ENCODE peak calls at places on chromosomes 1 and 21, in seven cellular contexts. R is stimulated activated CD4-positive, alpha-beta T cell treated with anti-CD3 and anti-CD28 coated beads, Interleukin-4, amount 100 ng/mL, for 48 hours; Q is RWPE2; S is mucosa of gallbladder; K is NCI-H2171 treated with DMSO at 0.1 percent for 48 hours; B is GM10248; H is foreskin fibroblast. T is an unnamed sample.

GRCh38 chr1:56448937-56449336 is 130.4 kb downstream of the PLPP3 start:
- DNase-seq in K (no peak), B (no peak), H (peak; percentile 44), S (no peak), Q (no peak), R (no peak), T (no peak)

GRCh38 chr1:160779662-160780397 is 16.1 kb upstream of the LY9 start:
- DNase-seq in Q (no peak), R (no peak), H (no peak), S (no peak), B (no peak), K (no peak), T (peak; percentile 21)

GRCh38 chr1:171582589-171582988 is 39.5 kb upstream of the MYOCOS start:
- DNase-seq in B (no peak), K (no peak), R (no peak), Q (no peak), H (no peak), S (no peak), T (no peak)

GRCh38 chr21:39633770-39634181 is 21.0 kb downstream of the B3GALT5 start:
- DNase-seq in R (no peak), Q (no peak), S (no peak), H (peak; percentile 96), B (no peak), K (no peak), T (no peak)

GRCh38 chr1:21229246-21230000 is 52.7 kb upstream of the EIF4G3 start:
- DNase-seq in B (no peak), R (no peak), K (peak; percentile 17), Q (no peak), H (peak; percentile 88), S (no peak), T (no peak)

GRCh38 chr1:25135903-25136302 is 96.4 kb downstream of the SYF2 start:
- DNase-seq in R (no peak), Q (no peak), S (no peak), H (no peak), K (peak; percentile 86), B (no peak), T (no peak)

GRCh38 chr1:98325646-98326441 is 335.7 kb upstream of the SNX7 start:
- DNase-seq in H (peak; percentile 94), B (no peak), R (no peak), K (peak; percentile 11), S (peak; percentile 58), Q (peak; percentile 93), T (no peak)

GRCh38 chr21:34517491-34518245 is 5.7 kb upstream of the KCNE1 start:
- DNase-seq in S (no peak), K (no peak), B (no peak), R (no peak), H (no peak), Q (no peak), T (no peak)

GRCh38 chr21:45992311-45993209 is 11.0 kb downstream of the COL6A1 start:
- DNase-seq in B (no peak), K (no peak), S (no peak), R (no peak), H (peak; percentile 19), Q (no peak), T (no peak)

GRCh38 chr1:70667771-70668170 is 256.7 kb downstream of the CTH start:
- DNase-seq in S (peak; percentile 69), K (no peak), B (no peak), R (no peak), H (no peak), Q (no peak), T (no peak)

GRCh38 chr1:174626031-174627020 is 178.6 kb downstream of the GPR52 start:
- DNase-seq in R (no peak), K (no peak), B (no peak), Q (no peak), H (peak; percentile 42), S (no peak), T (no peak)

GRCh38 chr21:32884062-32884461 is 112.5 kb upstream of the PAXBP1 start:
- DNase-seq in K (no peak), R (no peak), Q (no peak), B (no peak), S (no peak), H (no peak), T (no peak)

GRCh38 chr1:32201011-32201855 is 838 bp downstream of the CCDC28B start:
- DNase-seq in K (no peak), B (peak; percentile 80), Q (no peak), R (peak; percentile 70), H (peak; percentile 74), S (peak; percentile 59), T (peak; percentile 83)

GRCh38 chr1:17423781-17424245 is 15.7 kb downstream of the RCC2 start:
- DNase-seq in B (no peak), S (peak; percentile 34), R (no peak), H (peak; percentile 89), K (no peak), Q (no peak), T (no peak)

T was measured in GM20000.